ENCODE peak calls at places on chromosome 3, in six cellular contexts. Q, V, G, E, W and N are unnamed samples.

GRCh38 chr3:176561826-176562225 is 635.5 kb downstream of the TBL1XR1 start:
- DNase-seq in Q (no peak), V (no peak), G (no peak), E (no peak), W (no peak), N (no peak)

GRCh38 chr3:105222568-105223093 is 144.1 kb upstream of the ALCAM start:
- DNase-seq in Q (no peak), V (no peak), G (no peak), E (no peak), W (peak; percentile 17), N (no peak)

GRCh38 chr3:153513236-153513635 is 351.2 kb downstream of the RAP2B start:
- DNase-seq in Q (no peak), V (peak; percentile 2), G (no peak), E (no peak), W (peak; percentile 3), N (no peak)

GRCh38 chr3:125325746-125326145 is 49.4 kb downstream of the ZNF148 start:
- DNase-seq in Q (no peak), V (no peak), G (no peak), E (no peak), W (no peak), N (no peak)

GRCh38 chr3:43198791-43199644 is 87.3 kb upstream of the SNRK start:
- DNase-seq in Q (no peak), V (no peak), G (peak; percentile 25), E (no peak), W (no peak), N (no peak)

GRCh38 chr3:82000773-82001172 is 239.3 kb upstream of the GBE1 start:
- DNase-seq in Q (no peak), V (no peak), G (no peak), E (no peak), W (no peak), N (no peak)

GRCh38 chr3:125105116-125105515 is 49.3 kb upstream of the HEG1 start:
- DNase-seq in Q (no peak), V (no peak), G (no peak), E (no peak), W (no peak), N (no peak)

GRCh38 chr3:79473993-79474392 is 293.8 kb downstream of the ROBO1 start:
- DNase-seq in Q (no peak), V (no peak), G (no peak), E (no peak), W (no peak), N (no peak)

GRCh38 chr3:15647629-15648167 is 46.2 kb downstream of the BTD start:
- DNase-seq in Q (no peak), V (no peak), G (peak; percentile 99), E (peak; percentile 94), W (no peak), N (no peak)

GRCh38 chr3:85781806-85782205 is 823.0 kb downstream of the CADM2 start:
- DNase-seq in Q (no peak), V (no peak), G (no peak), E (no peak), W (no peak), N (no peak)

GRCh38 chr3:72058493-72059081 is 273.6 kb upstream of the PROK2 start:
- DNase-seq in Q (no peak), V (no peak), G (no peak), E (no peak), W (no peak), N (peak; percentile 39)

GRCh38 chr3:133570139-133570936 is 3.1 kb upstream of the CDV3 start:
- DNase-seq in Q (no peak), V (no peak), G (peak; percentile 81), E (no peak), W (peak; percentile 78), N (no peak)

GRCh38 chr3:55899887-55900286 is 412.8 kb upstream of the WNT5A start:
- DNase-seq in Q (peak; percentile 6), V (peak; percentile 5), G (no peak), E (no peak), W (peak; percentile 14), N (no peak)

GRCh38 chr3:117545484-117545883 is 835.9 kb downstream of the TUSC7 start:
- DNase-seq in Q (no peak), V (no peak), G (no peak), E (no peak), W (no peak), N (no peak)

GRCh38 chr3:158768361-158768787 is 33.5 kb upstream of the MFSD1 start:
- DNase-seq in Q (peak; percentile 30), V (peak; percentile 35), G (peak; percentile 78), E (no peak), W (peak; percentile 67), N (no peak)

GRCh38 chr3:126537730-126538281 is 13.9 kb downstream of the CHST13 start:
- DNase-seq in Q (no peak), V (no peak), G (no peak), E (no peak), W (no peak), N (no peak)

GRCh38 chr3:169387751-169388696 is 275.5 kb downstream of the MECOM start:
- DNase-seq in Q (no peak), V (no peak), G (no peak), E (no peak), W (peak; percentile 20), N (no peak)

GRCh38 chr3:24830230-24831152 is 335.8 kb upstream of the THRB start:
- DNase-seq in Q (no peak), V (no peak), G (no peak), E (no peak), W (no peak), N (peak; percentile 75)

GRCh38 chr3:55592572-55592971 is 105.5 kb upstream of the WNT5A start:
- DNase-seq in Q (no peak), V (no peak), G (no peak), E (no peak), W (no peak), N (no peak)

GRCh38 chr3:15319575-15319974 is 12.8 kb downstream of the SH3BP5 start:
- DNase-seq in Q (no peak), V (no peak), G (peak; percentile 46), E (no peak), W (no peak), N (no peak)

GRCh38 chr3:101065962-101066361 is 72.7 kb upstream of the ABI3BP start:
- DNase-seq in Q (no peak), V (peak; percentile 34), G (peak; percentile 96), E (no peak), W (peak; percentile 4), N (no peak)

GRCh38 chr3:136731274-136731884 is 20.8 kb downstream of the STAG1 start:
- DNase-seq in Q (no peak), V (no peak), G (no peak), E (no peak), W (no peak), N (no peak)

GRCh38 chr3:171261487-171261886 is 198.7 kb downstream of the TNIK start:
- DNase-seq in Q (no peak), V (peak; percentile 19), G (peak; percentile 24), E (no peak), W (no peak), N (no peak)

GRCh38 chr3:105137911-105138310 is 228.8 kb upstream of the ALCAM start:
- DNase-seq in Q (no peak), V (no peak), G (peak; percentile 0), E (no peak), W (no peak), N (no peak)

GRCh38 chr3:8501388-8502131 is at the start of gene LMCD1:
- DNase-seq in Q (peak; percentile 70), V (peak; percentile 88), G (peak; percentile 95), E (peak; percentile 64), W (peak; percentile 93), N (peak; percentile 94)
- TF ChIP-seq SMC3 in Q (no peak), V (no peak), G (no peak), E (no peak), W (no peak), N (no peak)

DNA sequence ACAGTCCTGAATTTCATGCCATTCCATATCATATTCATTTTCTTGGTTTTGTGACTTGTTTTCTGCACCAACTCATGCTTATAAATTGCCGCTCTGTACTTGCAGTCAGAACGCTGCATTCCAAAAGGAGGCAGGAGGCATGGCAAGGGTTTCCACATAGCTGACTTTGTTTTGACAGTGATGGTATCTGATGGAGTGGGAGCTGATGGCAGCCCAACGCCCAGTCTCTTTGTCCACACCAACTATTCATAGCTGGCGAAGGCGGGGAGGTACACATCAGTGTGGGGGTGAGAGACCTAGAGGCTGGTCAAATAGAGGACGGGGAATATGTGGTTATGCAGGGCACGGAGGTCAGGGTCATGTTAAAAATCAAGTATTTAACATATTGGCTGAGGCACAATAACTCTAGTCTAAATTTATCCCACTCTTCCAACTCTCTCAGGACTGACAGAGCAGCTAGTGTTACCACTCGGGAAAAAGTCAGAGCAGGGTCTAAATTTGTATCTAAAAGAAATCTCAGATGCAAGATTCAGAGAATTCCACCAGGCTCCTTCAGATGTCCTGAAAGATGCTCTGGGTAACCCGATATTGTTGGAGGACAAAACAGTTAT is 67.8 kb upstream of the ATP13A3 start:
- DNase-seq in Q (no peak), V (no peak), G (no peak), E (no peak), W (peak; percentile 65), N (no peak)
- H3K27ac ChIP-seq in Q (no peak overlapping the region), V (no peak overlapping the region), G (no peak overlapping the region), E (no peak overlapping the region), W (no peak overlapping the region), N (peak overlapping the region; percentile 89)

DNA sequence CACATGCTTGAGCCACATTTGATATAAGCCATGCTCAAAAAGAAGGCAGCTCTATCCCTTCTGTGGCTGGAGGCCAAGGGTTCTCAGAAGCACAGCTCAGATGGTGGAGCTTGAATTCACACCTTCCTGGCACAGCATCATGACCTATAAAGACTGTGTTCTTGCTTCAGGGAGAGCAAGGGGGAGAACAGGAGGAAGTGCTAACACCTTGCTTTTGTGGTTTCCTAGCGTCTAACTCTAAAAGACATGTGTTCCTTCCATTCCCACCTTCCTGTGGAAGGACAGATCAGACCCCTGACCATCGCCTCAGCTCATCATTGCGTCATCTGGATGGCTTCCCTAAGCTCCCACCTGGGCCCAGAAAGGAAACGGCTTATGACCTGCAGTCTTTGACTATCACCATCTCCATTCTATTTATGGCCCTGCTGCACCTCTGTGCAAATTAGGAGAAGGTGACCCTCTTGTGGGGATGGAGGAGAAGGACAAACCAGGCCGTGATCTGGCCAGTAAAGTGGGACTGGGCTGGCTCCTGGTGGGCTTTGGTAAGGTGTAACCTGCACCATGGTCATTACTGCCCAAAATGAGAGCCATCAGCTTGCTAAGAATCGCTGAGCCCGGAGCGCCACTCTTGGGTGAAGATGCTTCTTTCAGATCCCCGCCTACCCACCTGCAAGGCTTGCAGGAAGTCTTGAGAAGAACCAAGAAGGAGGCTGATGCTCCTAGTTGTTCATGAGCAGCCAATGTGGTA is 128.5 kb downstream of the SERPINI1 start:
- DNase-seq in Q (no peak), V (no peak), G (no peak), E (no peak), W (no peak), N (no peak)
- TF ChIP-seq SMC3 in Q (no peak), V (no peak), G (no peak), E (peak; percentile 3), W (no peak), N (no peak)

DNA sequence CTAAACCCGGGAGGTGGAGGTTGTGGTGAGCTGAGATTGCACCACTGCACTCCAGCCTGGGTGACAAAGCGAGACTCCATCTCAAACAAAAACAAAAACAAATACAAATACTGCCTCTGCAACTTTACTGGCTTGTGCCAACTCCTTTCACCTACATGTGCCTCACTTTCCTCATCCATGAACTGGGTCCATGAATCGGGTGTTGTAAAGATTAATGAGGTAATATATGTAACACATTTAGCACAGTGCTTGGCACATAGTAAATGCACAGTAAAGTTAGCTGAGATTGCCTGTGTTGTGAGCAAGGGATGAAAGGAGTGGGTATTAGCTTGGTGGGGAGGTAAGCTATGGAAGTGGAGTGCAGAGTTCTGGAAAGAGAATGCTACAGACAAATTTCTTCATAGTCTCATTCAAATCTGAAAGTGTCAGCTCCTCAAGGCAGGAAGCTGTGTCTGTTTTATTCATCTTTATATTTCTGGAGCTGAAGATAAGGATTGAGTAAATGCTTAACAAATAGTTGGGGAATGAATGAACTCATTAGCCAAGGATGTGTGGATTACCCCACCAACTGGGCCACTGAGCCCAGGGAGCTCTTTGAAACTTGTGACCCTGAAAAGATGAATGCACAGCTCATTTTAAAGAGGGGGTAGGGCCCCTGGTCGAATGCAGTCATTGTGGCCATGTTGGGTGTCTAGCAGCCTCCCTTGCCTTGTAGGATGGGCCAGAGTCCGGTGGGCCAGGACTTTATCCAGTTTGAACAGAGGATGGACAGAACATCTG is 7.7 kb upstream of the CDCP1 start:
- DNase-seq in Q (no peak), V (no peak), G (peak; percentile 70), E (no peak), W (peak; percentile 53), N (no peak)
- H3K27ac ChIP-seq in Q (no peak overlapping the region), V (peak overlapping the region; percentile 31), G (peak overlapping the region; percentile 66), E (no peak overlapping the region), W (no peak overlapping the region), N (no peak overlapping the region)